ENCODE peak calls at places on chromosome 4, in six cellular contexts. S is testis, O is coronary artery, X is AG04450, A is fibroblast of mammary gland, K is omental fat pad. L is an unnamed sample.

GRCh38 chr4:117225441-117225840 is 140.1 kb upstream of the TRAM1L1 start:
- DNase-seq in S (no peak), O (no peak), X (no peak), A (no peak), K (no peak), L (no peak)

GRCh38 chr4:10033191-10033881 is 12.0 kb upstream of the SLC2A9 start:
- DNase-seq in S (no peak), O (no peak), X (peak; percentile 10), A (peak; percentile 80), K (no peak), L (peak; percentile 18)

GRCh38 chr4:1819816-1820215 is 26.7 kb downstream of the FGFR3 start:
- DNase-seq in S (no peak), O (no peak), X (no peak), A (no peak), K (no peak), L (no peak)

GRCh38 chr4:48939785-48940184 is 33.2 kb upstream of the OCIAD2 start:
- DNase-seq in S (no peak), O (no peak), X (peak; percentile 39), A (peak; percentile 80), K (no peak), L (no peak)

GRCh38 chr4:150250293-150250997 is 172.2 kb downstream of the DCLK2 start:
- DNase-seq in S (no peak), O (no peak), X (no peak), A (no peak), K (no peak), L (no peak)

GRCh38 chr4:8084712-8085490 is 73.7 kb downstream of the ABLIM2 start:
- DNase-seq in S (no peak), O (no peak), X (no peak), A (no peak), K (no peak), L (no peak)

GRCh38 chr4:146124023-146124680 is 51.4 kb upstream of the LSM6 start:
- DNase-seq in S (no peak), O (no peak), X (no peak), A (peak; percentile 23), K (no peak), L (no peak)

GRCh38 chr4:107034982-107035710 is 967 bp downstream of the DKK2 start:
- DNase-seq in S (no peak), O (no peak), X (no peak), A (peak; percentile 27), K (no peak), L (peak; percentile 51)

GRCh38 chr4:8394125-8394524 is 46.4 kb downstream of the ACOX3 start:
- DNase-seq in S (peak; percentile 72), O (no peak), X (no peak), A (peak; percentile 73), K (no peak), L (no peak)

GRCh38 chr4:61772116-61772515 is 572.0 kb downstream of the ADGRL3 start:
- DNase-seq in S (no peak), O (no peak), X (no peak), A (no peak), K (no peak), L (no peak)

GRCh38 chr4:112112590-112113170 is 32.6 kb upstream of the FAM241A start:
- DNase-seq in S (no peak), O (no peak), X (no peak), A (no peak), K (no peak), L (no peak)

GRCh38 chr4:125266901-125267601 is 47.7 kb upstream of the FAT4 start:
- DNase-seq in S (no peak), O (no peak), X (peak; percentile 23), A (peak; percentile 87), K (no peak), L (no peak)

GRCh38 chr4:30722092-30722915 is 2.1 kb downstream of the PCDH7 start:
- DNase-seq in S (no peak), O (no peak), X (no peak), A (no peak), K (no peak), L (peak; percentile 7)

GRCh38 chr4:7861440-7861881 is 78.2 kb downstream of the AFAP1 start:
- DNase-seq in S (no peak), O (no peak), X (peak; percentile 92), A (peak; percentile 93), K (no peak), L (no peak)

GRCh38 chr4:15674926-15675325 is 6.7 kb upstream of the FAM200B start:
- DNase-seq in S (no peak), O (no peak), X (no peak), A (no peak), K (no peak), L (no peak)

GRCh38 chr4:15673337-15673736 is 8.3 kb upstream of the FAM200B start:
- DNase-seq in S (no peak), O (no peak), X (no peak), A (no peak), K (no peak), L (no peak)

GRCh38 chr4:15676899-15677298 is 4.7 kb upstream of the FAM200B start:
- DNase-seq in S (no peak), O (no peak), X (no peak), A (no peak), K (no peak), L (no peak)

GRCh38 chr4:15676039-15676438 is 5.6 kb upstream of the FAM200B start:
- DNase-seq in S (no peak), O (no peak), X (no peak), A (no peak), K (no peak), L (no peak)

GRCh38 chr4:15675363-15675762 is 6.3 kb upstream of the FAM200B start:
- DNase-seq in S (no peak), O (no peak), X (no peak), A (no peak), K (no peak), L (no peak)
- TF ChIP-seq CTCF in S (no peak), O (no peak), X (no peak), A (no peak), K (no peak), L (no peak)

GRCh38 chr4:147516133-147516532 is 35.2 kb downstream of the EDNRA start:
- DNase-seq in S (no peak), O (no peak), X (no peak), A (no peak), K (no peak), L (no peak)

GRCh38 chr4:147515220-147515936 is 34.5 kb downstream of the EDNRA start:
- DNase-seq in S (no peak), O (no peak), X (no peak), A (no peak), K (no peak), L (no peak)

GRCh38 chr4:147513952-147514351 is 33.1 kb downstream of the EDNRA start:
- DNase-seq in S (no peak), O (no peak), X (no peak), A (no peak), K (no peak), L (no peak)

GRCh38 chr4:147518086-147518485 is 37.2 kb downstream of the EDNRA start:
- DNase-seq in S (no peak), O (no peak), X (no peak), A (no peak), K (no peak), L (no peak)

GRCh38 chr4:147518846-147519767 is 38.2 kb downstream of the EDNRA start:
- DNase-seq in S (peak; percentile 82), O (no peak), X (peak; percentile 48), A (peak; percentile 85), K (no peak), L (peak; percentile 60)
- TF ChIP-seq CTCF in S (peak; percentile 72), O (peak; percentile 54), X (peak; percentile 98), A (peak; percentile 100), K (no peak), L (peak; percentile 83)

GRCh38 chr4:90028460-90028859 is 98.7 kb upstream of the CCSER1 start:
- DNase-seq in S (no peak), O (no peak), X (no peak), A (no peak), K (no peak), L (no peak)

GRCh38 chr4:90025248-90025647 is 101.9 kb upstream of the CCSER1 start:
- DNase-seq in S (no peak), O (no peak), X (no peak), A (peak; percentile 0), K (no peak), L (no peak)

GRCh38 chr4:90030202-90030601 is 97.0 kb upstream of the CCSER1 start:
- DNase-seq in S (no peak), O (no peak), X (no peak), A (no peak), K (no peak), L (no peak)

GRCh38 chr4:90027565-90027964 is 99.6 kb upstream of the CCSER1 start:
- DNase-seq in S (no peak), O (no peak), X (no peak), A (no peak), K (no peak), L (no peak)

DNA sequence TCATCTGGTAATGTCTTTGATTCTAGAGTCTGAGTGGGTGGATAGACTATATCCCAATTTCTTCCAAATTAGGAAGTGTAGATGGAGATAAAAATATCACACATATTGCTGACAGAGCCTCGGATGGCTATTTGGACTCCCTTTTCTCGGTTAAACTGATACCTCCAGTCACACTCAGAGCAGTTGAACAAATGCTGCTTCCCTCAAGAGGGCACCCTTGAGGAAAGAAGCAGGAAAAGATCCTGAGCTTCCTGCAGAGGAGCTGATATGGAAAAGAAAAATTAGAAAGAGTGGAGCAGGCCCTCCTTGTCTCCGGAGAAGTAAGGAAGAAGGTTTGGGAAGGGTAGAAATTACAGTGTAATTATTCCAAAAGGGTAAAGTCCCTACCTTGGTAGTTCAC is 96.2 kb upstream of the CCSER1 start:
- DNase-seq in S (peak; percentile 45), O (no peak), X (no peak), A (no peak), K (no peak), L (no peak)
- TF ChIP-seq CTCF in S (no peak), O (no peak), X (no peak), A (no peak), K (no peak), L (no peak)

GRCh38 chr4:37381040-37381668 is 136.6 kb downstream of the NWD2 start:
- DNase-seq in S (no peak), O (no peak), X (no peak), A (no peak), K (no peak), L (no peak)

GRCh38 chr4:37385424-37385823 is 140.9 kb downstream of the NWD2 start:
- DNase-seq in S (no peak), O (no peak), X (no peak), A (no peak), K (no peak), L (no peak)

GRCh38 chr4:37389369-37389765 is 144.8 kb downstream of the NWD2 start:
- DNase-seq in S (no peak), O (no peak), X (no peak), A (no peak), K (no peak), L (no peak)

GRCh38 chr4:37388672-37389368 is 144.3 kb downstream of the NWD2 start:
- DNase-seq in S (no peak), O (no peak), X (no peak), A (no peak), K (no peak), L (no peak)

DNA sequence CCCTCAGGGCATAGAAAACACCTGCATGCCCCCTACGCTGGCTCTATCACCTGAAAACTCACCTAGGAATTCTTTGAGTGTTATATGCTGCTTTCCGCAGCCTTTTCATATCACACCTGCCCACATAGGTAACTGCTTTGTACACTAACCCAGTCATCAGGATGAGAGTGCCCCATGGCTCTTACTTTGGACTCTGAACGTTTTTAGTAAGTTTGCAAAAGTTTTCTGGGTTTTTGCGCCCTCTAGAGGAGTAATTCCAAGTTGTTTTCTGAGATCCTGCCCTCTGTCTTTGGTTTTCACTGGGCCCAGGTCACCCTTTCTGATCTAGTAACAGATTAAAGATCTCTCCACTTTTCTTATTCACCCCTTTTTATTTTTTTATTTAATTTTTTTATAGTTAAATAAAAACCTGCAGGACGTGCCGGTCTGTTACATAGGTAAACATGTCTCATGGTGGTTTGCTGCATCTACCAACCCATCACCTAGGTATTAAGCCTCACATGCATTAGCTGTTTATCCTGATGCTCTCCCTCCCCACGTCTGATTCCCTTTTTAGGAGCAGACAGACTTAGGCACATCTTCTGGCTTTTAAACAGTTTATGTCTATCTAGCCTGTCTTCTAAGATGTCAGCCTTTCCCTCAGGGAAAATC is 139.2 kb downstream of the NWD2 start:
- DNase-seq in S (peak; percentile 30), O (no peak), X (no peak), A (peak; percentile 30), K (no peak), L (peak; percentile 52)
- TF ChIP-seq CTCF in S (peak; percentile 64), O (no peak), X (peak; percentile 47), A (peak; percentile 61), K (no peak), L (peak; percentile 77)

L was measured in endothelial cell.